ENCODE peak calls at places on chromosomes 1 and 21, in nine cellular contexts. L is AG04450, B is right atrium auricular region, M is MM.1S, T is Karpas-422, Z is suprapubic skin, F is esophagus squamous epithelium, E is cardiac muscle cell, Y is ovary. X is an unnamed sample.

GRCh38 chr1:1858382-1859086 is 32.4 kb downstream of the GNB1 start:
- DNase-seq in L (no peak), B (peak; percentile 94), M (no peak), T (no peak), Z (peak; percentile 85), F (no peak), E (peak; percentile 96), Y (peak; percentile 84), X (no peak)

GRCh38 chr1:222792744-222793143 is 22.1 kb upstream of the DISP1 start:
- DNase-seq in L (no peak), B (no peak), M (no peak), T (peak; percentile 60), Z (no peak), F (no peak), E (peak; percentile 51), Y (no peak), X (no peak)

GRCh38 chr1:205772607-205773032 is 2.7 kb downstream of the RAB29 start:
- DNase-seq in L (no peak), B (no peak), M (no peak), T (no peak), Z (no peak), F (no peak), E (no peak), Y (no peak), X (no peak)

GRCh38 chr1:65514083-65514482 is 93.6 kb downstream of the LEPR start:
- DNase-seq in L (no peak), B (no peak), M (no peak), T (no peak), Z (no peak), F (no peak), E (peak; percentile 52), Y (no peak), X (no peak)

GRCh38 chr1:43636006-43636641 is 13.8 kb upstream of the KDM4A start:
- DNase-seq in L (no peak), B (no peak), M (no peak), T (no peak), Z (no peak), F (no peak), E (no peak), Y (no peak), X (no peak)

GRCh38 chr1:234856719-234857310 is 246.8 kb upstream of the IRF2BP2 start:
- DNase-seq in L (no peak), B (no peak), M (no peak), T (no peak), Z (no peak), F (no peak), E (peak; percentile 45), Y (peak; percentile 63), X (no peak)

GRCh38 chr1:77857557-77857956 is 30.9 kb upstream of the NEXN start:
- DNase-seq in L (no peak), B (no peak), M (no peak), T (no peak), Z (no peak), F (no peak), E (peak; percentile 50), Y (no peak), X (no peak)

GRCh38 chr1:32249831-32250525 is 1.1 kb upstream of the LCK start:
- DNase-seq in L (no peak), B (no peak), M (peak; percentile 97), T (peak; percentile 95), Z (peak; percentile 79), F (peak; percentile 26), E (no peak), Y (peak; percentile 50), X (no peak)

GRCh38 chr1:230149751-230150584 is 82.9 kb downstream of the GALNT2 start:
- DNase-seq in L (no peak), B (no peak), M (peak; percentile 61), T (no peak), Z (no peak), F (no peak), E (no peak), Y (no peak), X (no peak)

GRCh38 chr1:234997201-234998173 is 131.2 kb downstream of the TOMM20 start:
- DNase-seq in L (peak; percentile 93), B (peak; percentile 100), M (no peak), T (no peak), Z (peak; percentile 99), F (peak; percentile 31), E (peak; percentile 99), Y (peak; percentile 97), X (peak; percentile 93)

GRCh38 chr1:37032660-37033354 is 1.5 kb downstream of the GRIK3 start:
- DNase-seq in L (no peak), B (no peak), M (no peak), T (no peak), Z (no peak), F (no peak), E (no peak), Y (no peak), X (no peak)

GRCh38 chr1:201169971-201170532 is 15.8 kb upstream of the TMEM9 start:
- DNase-seq in L (no peak), B (no peak), M (no peak), T (no peak), Z (no peak), F (no peak), E (no peak), Y (no peak), X (no peak)

GRCh38 chr1:78006491-78006890 is 1.8 kb downstream of the DNAJB4 start:
- DNase-seq in L (no peak), B (no peak), M (no peak), T (no peak), Z (no peak), F (no peak), E (no peak), Y (no peak), X (no peak)

GRCh38 chr1:4681026-4681425 is 26.6 kb downstream of the AJAP1 start:
- DNase-seq in L (no peak), B (no peak), M (no peak), T (no peak), Z (no peak), F (no peak), E (no peak), Y (no peak), X (no peak)

GRCh38 chr1:6131561-6131960 is 48.6 kb downstream of the CHD5 start:
- DNase-seq in L (no peak), B (no peak), M (no peak), T (no peak), Z (no peak), F (no peak), E (no peak), Y (no peak), X (no peak)

GRCh38 chr1:6130036-6130435 is 50.1 kb downstream of the CHD5 start:
- DNase-seq in L (no peak), B (no peak), M (no peak), T (no peak), Z (no peak), F (no peak), E (no peak), Y (no peak), X (peak; percentile 51)

GRCh38 chr1:6128276-6129081 is 51.6 kb downstream of the CHD5 start:
- DNase-seq in L (no peak), B (no peak), M (no peak), T (no peak), Z (no peak), F (no peak), E (no peak), Y (no peak), X (peak; percentile 65)

GRCh38 chr1:6129313-6129712 is 50.8 kb downstream of the CHD5 start:
- DNase-seq in L (no peak), B (no peak), M (no peak), T (no peak), Z (no peak), F (no peak), E (no peak), Y (no peak), X (peak; percentile 47)

DNA sequence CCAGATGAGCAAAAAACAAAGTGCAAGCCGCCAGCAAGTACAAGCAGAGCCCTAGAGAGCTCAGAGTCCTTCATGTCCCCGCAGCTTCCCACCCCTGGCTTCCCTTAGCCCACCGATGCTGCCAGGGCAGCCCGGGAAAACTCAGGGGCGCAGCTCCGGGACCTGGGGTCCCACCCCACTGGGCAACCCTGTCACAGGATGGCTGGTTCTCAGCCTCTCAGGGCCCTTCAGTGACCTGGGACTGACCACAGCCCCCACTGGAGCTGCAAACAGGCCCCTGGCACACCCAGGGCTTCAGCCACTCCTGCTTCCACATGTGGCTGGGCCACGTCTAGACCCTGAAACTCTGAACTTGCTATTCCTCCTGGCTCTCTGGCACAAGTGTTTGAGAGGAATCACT is 49.5 kb downstream of the CHD5 start:
- DNase-seq in L (no peak), B (no peak), M (no peak), T (no peak), Z (no peak), F (no peak), E (no peak), Y (no peak), X (peak; percentile 58)
- H3K27ac ChIP-seq in L (no peak overlapping the region), B (no peak overlapping the region), M (no peak overlapping the region), T (no peak overlapping the region), Z (no peak overlapping the region), F (no peak overlapping the region), E (no peak overlapping the region), Y (no peak overlapping the region), X (no peak overlapping the region)

GRCh38 chr21:14685568-14685967 is 139.5 kb upstream of the SAMSN1 start:
- DNase-seq in L (no peak), B (no peak), M (peak; percentile 36), T (peak; percentile 42), Z (no peak), F (no peak), E (no peak), Y (no peak), X (no peak)
- H3K27ac ChIP-seq in L (no peak overlapping the region), B (no peak overlapping the region), M (peak overlapping the region; percentile 63), T (no peak overlapping the region), Z (no peak overlapping the region), F (no peak overlapping the region), E (no peak overlapping the region), Y (no peak overlapping the region), X (peak overlapping the region; percentile 34)

GRCh38 chr1:46611691-46612221 is 4.9 kb downstream of the MOB3C start:
- DNase-seq in L (no peak), B (no peak), M (no peak), T (no peak), Z (no peak), F (no peak), E (no peak), Y (no peak), X (no peak)
- H3K27ac ChIP-seq in L (no peak overlapping the region), B (peak overlapping the region; percentile 47), M (no peak overlapping the region), T (no peak overlapping the region), Z (peak overlapping the region; percentile 38), F (peak overlapping the region; percentile 81), E (no peak overlapping the region), Y (no peak overlapping the region), X (no peak overlapping the region)

GRCh38 chr1:210688482-210689233 is 360.0 kb downstream of the HHAT start:
- DNase-seq in L (no peak), B (no peak), M (no peak), T (no peak), Z (no peak), F (no peak), E (no peak), Y (no peak), X (no peak)

GRCh38 chr1:210689741-210690635 is 361.3 kb downstream of the HHAT start:
- DNase-seq in L (no peak), B (no peak), M (no peak), T (no peak), Z (no peak), F (no peak), E (no peak), Y (no peak), X (no peak)

GRCh38 chr1:210692796-210693195 is 364.1 kb downstream of the HHAT start:
- DNase-seq in L (no peak), B (no peak), M (peak; percentile 84), T (no peak), Z (no peak), F (no peak), E (no peak), Y (no peak), X (no peak)

GRCh38 chr1:210687582-210688279 is 359.0 kb downstream of the HHAT start:
- DNase-seq in L (no peak), B (no peak), M (no peak), T (no peak), Z (no peak), F (no peak), E (no peak), Y (no peak), X (no peak)

GRCh38 chr1:210691039-210691438 is 362.3 kb downstream of the HHAT start:
- DNase-seq in L (no peak), B (no peak), M (no peak), T (no peak), Z (no peak), F (no peak), E (no peak), Y (no peak), X (no peak)
- H3K27ac ChIP-seq in L (no peak overlapping the region), B (no peak overlapping the region), M (no peak overlapping the region), T (no peak overlapping the region), Z (no peak overlapping the region), F (no peak overlapping the region), E (no peak overlapping the region), Y (no peak overlapping the region), X (no peak overlapping the region)